ENCODE peak calls at places on chromosomes 1 and 21, in nine cellular contexts. One of them, this sample, is unnamed.

GRCh38 chr1:8116892-8117262 is 90.8 kb upstream of the ERRFI1 start:
- DNase-seq in dorsolateral prefrontal cortex: no peak
- DNase-seq in PC-9: no peak
- DNase-seq in ovary: peak; percentile 74
- DNase-seq in Peyer's patch: no peak
- DNase-seq in mammary epithelial cell: no peak
- DNase-seq in A673: no peak
- DNase-seq in right lobe of liver: peak; percentile 85
- DNase-seq in sigmoid colon: peak; percentile 92
- DNase-seq in this sample: peak; percentile 88

GRCh38 chr1:182802006-182802798 is 12.6 kb downstream of the NPL start:
- DNase-seq in sigmoid colon: no peak
- DNase-seq in ovary: no peak
- DNase-seq in mammary epithelial cell: peak; percentile 78
- DNase-seq in right lobe of liver: no peak
- DNase-seq in A673: no peak
- DNase-seq in dorsolateral prefrontal cortex: no peak
- DNase-seq in PC-9: no peak
- DNase-seq in Peyer's patch: no peak
- DNase-seq in this sample: no peak

GRCh38 chr1:230801441-230801840 is 54.3 kb downstream of the CAPN9 start:
- DNase-seq in dorsolateral prefrontal cortex: no peak
- DNase-seq in A673: no peak
- DNase-seq in ovary: no peak
- DNase-seq in sigmoid colon: no peak
- DNase-seq in mammary epithelial cell: no peak
- DNase-seq in Peyer's patch: no peak
- DNase-seq in right lobe of liver: no peak
- DNase-seq in PC-9: no peak
- DNase-seq in this sample: peak; percentile 33

GRCh38 chr1:205648212-205648910 is 16.6 kb upstream of the ELK4 start:
- DNase-seq in ovary: no peak
- DNase-seq in dorsolateral prefrontal cortex: no peak
- DNase-seq in A673: no peak
- DNase-seq in right lobe of liver: no peak
- DNase-seq in Peyer's patch: no peak
- DNase-seq in PC-9: no peak
- DNase-seq in mammary epithelial cell: no peak
- DNase-seq in sigmoid colon: no peak
- DNase-seq in this sample: no peak

GRCh38 chr21:45969921-45970673 is 11.5 kb upstream of the COL6A1 start:
- DNase-seq in A673: no peak
- DNase-seq in mammary epithelial cell: no peak
- DNase-seq in Peyer's patch: no peak
- DNase-seq in sigmoid colon: peak; percentile 55
- DNase-seq in dorsolateral prefrontal cortex: no peak
- DNase-seq in right lobe of liver: no peak
- DNase-seq in PC-9: no peak
- DNase-seq in ovary: peak; percentile 29
- DNase-seq in this sample: peak; percentile 76

GRCh38 chr21:39057121-39057520 is 126.1 kb downstream of the PSMG1 start:
- DNase-seq in PC-9: no peak
- DNase-seq in dorsolateral prefrontal cortex: no peak
- DNase-seq in ovary: no peak
- DNase-seq in mammary epithelial cell: no peak
- DNase-seq in A673: no peak
- DNase-seq in right lobe of liver: no peak
- DNase-seq in Peyer's patch: no peak
- DNase-seq in sigmoid colon: no peak
- DNase-seq in this sample: no peak

GRCh38 chr1:22773981-22774471 is 63.4 kb downstream of the EPHB2 start:
- DNase-seq in sigmoid colon: peak; percentile 86
- DNase-seq in PC-9: no peak
- DNase-seq in A673: peak; percentile 21
- DNase-seq in dorsolateral prefrontal cortex: no peak
- DNase-seq in mammary epithelial cell: no peak
- DNase-seq in ovary: peak; percentile 81
- DNase-seq in Peyer's patch: no peak
- DNase-seq in right lobe of liver: no peak
- DNase-seq in this sample: peak; percentile 79

GRCh38 chr1:64744492-64745180 is at the start of gene RAVER2:
- DNase-seq in sigmoid colon: peak; percentile 87
- DNase-seq in PC-9: peak; percentile 90
- DNase-seq in mammary epithelial cell: peak; percentile 71
- DNase-seq in A673: peak; percentile 91
- DNase-seq in dorsolateral prefrontal cortex: peak; percentile 57
- DNase-seq in right lobe of liver: peak; percentile 70
- DNase-seq in ovary: peak; percentile 79
- DNase-seq in Peyer's patch: peak; percentile 88
- DNase-seq in this sample: peak; percentile 79

GRCh38 chr1:230760360-230760827 is 13.2 kb downstream of the CAPN9 start:
- DNase-seq in dorsolateral prefrontal cortex: no peak
- DNase-seq in sigmoid colon: no peak
- DNase-seq in A673: no peak
- DNase-seq in PC-9: no peak
- DNase-seq in mammary epithelial cell: no peak
- DNase-seq in right lobe of liver: no peak
- DNase-seq in Peyer's patch: no peak
- DNase-seq in ovary: no peak
- DNase-seq in this sample: no peak

GRCh38 chr21:37574751-37575150 is 208.2 kb downstream of the DYRK1A start:
- DNase-seq in PC-9: no peak
- DNase-seq in A673: no peak
- DNase-seq in Peyer's patch: no peak
- DNase-seq in sigmoid colon: peak; percentile 44
- DNase-seq in mammary epithelial cell: no peak
- DNase-seq in ovary: no peak
- DNase-seq in dorsolateral prefrontal cortex: no peak
- DNase-seq in right lobe of liver: no peak
- DNase-seq in this sample: peak; percentile 70

GRCh38 chr1:154478639-154479038 is 23.4 kb upstream of the TDRD10 start:
- DNase-seq in mammary epithelial cell: peak; percentile 32
- DNase-seq in sigmoid colon: no peak
- DNase-seq in A673: peak; percentile 52
- DNase-seq in ovary: no peak
- DNase-seq in dorsolateral prefrontal cortex: no peak
- DNase-seq in right lobe of liver: no peak
- DNase-seq in Peyer's patch: no peak
- DNase-seq in PC-9: peak; percentile 18
- DNase-seq in this sample: no peak

GRCh38 chr1:224096773-224097172 is 17.1 kb upstream of the FBXO28 start:
- DNase-seq in dorsolateral prefrontal cortex: no peak
- DNase-seq in sigmoid colon: no peak
- DNase-seq in A673: no peak
- DNase-seq in right lobe of liver: no peak
- DNase-seq in Peyer's patch: no peak
- DNase-seq in PC-9: no peak
- DNase-seq in mammary epithelial cell: no peak
- DNase-seq in ovary: no peak
- DNase-seq in this sample: no peak

GRCh38 chr1:239843556-239843955 is 248.1 kb upstream of the FMN2 start:
- DNase-seq in ovary: no peak
- DNase-seq in right lobe of liver: no peak
- DNase-seq in Peyer's patch: no peak
- DNase-seq in PC-9: no peak
- DNase-seq in dorsolateral prefrontal cortex: no peak
- DNase-seq in sigmoid colon: no peak
- DNase-seq in mammary epithelial cell: no peak
- DNase-seq in A673: no peak
- DNase-seq in this sample: no peak

GRCh38 chr1:45803299-45803780 is at the start of gene MAST2:
- DNase-seq in dorsolateral prefrontal cortex: peak; percentile 85
- DNase-seq in Peyer's patch: peak; percentile 94
- DNase-seq in PC-9: peak; percentile 95
- DNase-seq in right lobe of liver: peak; percentile 92
- DNase-seq in A673: peak; percentile 94
- DNase-seq in ovary: peak; percentile 89
- DNase-seq in sigmoid colon: peak; percentile 94
- DNase-seq in mammary epithelial cell: peak; percentile 85
- DNase-seq in this sample: peak; percentile 87

GRCh38 chr1:28045777-28046176 is 42.6 kb downstream of the EYA3 start:
- DNase-seq in Peyer's patch: no peak
- DNase-seq in A673: no peak
- DNase-seq in PC-9: no peak
- DNase-seq in right lobe of liver: no peak
- DNase-seq in mammary epithelial cell: peak; percentile 20
- DNase-seq in ovary: no peak
- DNase-seq in dorsolateral prefrontal cortex: no peak
- DNase-seq in sigmoid colon: no peak
- DNase-seq in this sample: no peak

GRCh38 chr1:183630748-183631147 is 4.8 kb downstream of the ARPC5 start:
- DNase-seq in right lobe of liver: no peak
- DNase-seq in dorsolateral prefrontal cortex: no peak
- DNase-seq in Peyer's patch: no peak
- DNase-seq in PC-9: no peak
- DNase-seq in mammary epithelial cell: no peak
- DNase-seq in sigmoid colon: no peak
- DNase-seq in ovary: no peak
- DNase-seq in A673: no peak
- DNase-seq in this sample: no peak

GRCh38 chr1:162756523-162756922 is 34.0 kb upstream of the HSD17B7 start:
- DNase-seq in right lobe of liver: no peak
- DNase-seq in ovary: no peak
- DNase-seq in PC-9: no peak
- DNase-seq in A673: peak; percentile 35
- DNase-seq in Peyer's patch: no peak
- DNase-seq in mammary epithelial cell: peak; percentile 46
- DNase-seq in sigmoid colon: no peak
- DNase-seq in dorsolateral prefrontal cortex: no peak
- DNase-seq in this sample: no peak
- TF ChIP-seq CTCF in right lobe of liver: no peak
- TF ChIP-seq CTCF in ovary: no peak
- TF ChIP-seq CTCF in PC-9: no peak
- TF ChIP-seq CTCF in A673: peak; percentile 16
- TF ChIP-seq CTCF in Peyer's patch: no peak
- TF ChIP-seq CTCF in mammary epithelial cell: peak; percentile 34
- TF ChIP-seq CTCF in sigmoid colon: no peak
- TF ChIP-seq CTCF in dorsolateral prefrontal cortex: no peak
- TF ChIP-seq CTCF in this sample: no peak

GRCh38 chr1:23913212-23913880 is at the start of gene CNR2:
- DNase-seq in dorsolateral prefrontal cortex: no peak
- DNase-seq in A673: no peak
- DNase-seq in right lobe of liver: no peak
- DNase-seq in sigmoid colon: no peak
- DNase-seq in ovary: no peak
- DNase-seq in mammary epithelial cell: no peak
- DNase-seq in PC-9: no peak
- DNase-seq in Peyer's patch: no peak
- DNase-seq in this sample: no peak
- H3K4me3 ChIP-seq in dorsolateral prefrontal cortex: no peak within 1 kb of the TSS
- H3K4me3 ChIP-seq in A673: no peak within 1 kb of the TSS
- H3K4me3 ChIP-seq in right lobe of liver: no peak within 1 kb of the TSS
- H3K4me3 ChIP-seq in sigmoid colon: no peak within 1 kb of the TSS
- H3K4me3 ChIP-seq in ovary: no peak within 1 kb of the TSS
- H3K4me3 ChIP-seq in mammary epithelial cell: no peak within 1 kb of the TSS
- H3K4me3 ChIP-seq in PC-9: no peak within 1 kb of the TSS
- H3K4me3 ChIP-seq in Peyer's patch: no peak within 1 kb of the TSS
- H3K4me3 ChIP-seq in this sample: no peak within 1 kb of the TSS

GRCh38 chr1:203563291-203563690 is 63.3 kb upstream of the ATP2B4 start:
- DNase-seq in Peyer's patch: no peak
- DNase-seq in sigmoid colon: no peak
- DNase-seq in A673: no peak
- DNase-seq in mammary epithelial cell: no peak
- DNase-seq in PC-9: no peak
- DNase-seq in right lobe of liver: no peak
- DNase-seq in ovary: no peak
- DNase-seq in dorsolateral prefrontal cortex: no peak
- DNase-seq in this sample: no peak

GRCh38 chr1:203557958-203558760 is 64.2 kb downstream of the OPTC start:
- DNase-seq in dorsolateral prefrontal cortex: peak; percentile 23
- DNase-seq in sigmoid colon: peak; percentile 91
- DNase-seq in Peyer's patch: no peak
- DNase-seq in ovary: peak; percentile 36
- DNase-seq in right lobe of liver: no peak
- DNase-seq in mammary epithelial cell: peak; percentile 97
- DNase-seq in PC-9: peak; percentile 59
- DNase-seq in A673: no peak
- DNase-seq in this sample: peak; percentile 91

GRCh38 chr1:203557390-203557789 is 63.4 kb downstream of the OPTC start:
- DNase-seq in right lobe of liver: no peak
- DNase-seq in Peyer's patch: no peak
- DNase-seq in PC-9: peak; percentile 35
- DNase-seq in sigmoid colon: peak; percentile 86
- DNase-seq in ovary: peak; percentile 44
- DNase-seq in mammary epithelial cell: peak; percentile 35
- DNase-seq in dorsolateral prefrontal cortex: peak; percentile 30
- DNase-seq in A673: no peak
- DNase-seq in this sample: peak; percentile 89

GRCh38 chr1:203556047-203556851 is 62.3 kb downstream of the OPTC start:
- DNase-seq in right lobe of liver: no peak
- DNase-seq in sigmoid colon: peak; percentile 91
- DNase-seq in dorsolateral prefrontal cortex: no peak
- DNase-seq in PC-9: no peak
- DNase-seq in A673: no peak
- DNase-seq in Peyer's patch: no peak
- DNase-seq in ovary: peak; percentile 55
- DNase-seq in mammary epithelial cell: no peak
- DNase-seq in this sample: peak; percentile 87

GRCh38 chr1:203559523-203559922 is 65.6 kb downstream of the OPTC start:
- DNase-seq in right lobe of liver: no peak
- DNase-seq in ovary: peak; percentile 28
- DNase-seq in mammary epithelial cell: peak; percentile 34
- DNase-seq in A673: no peak
- DNase-seq in dorsolateral prefrontal cortex: no peak
- DNase-seq in Peyer's patch: no peak
- DNase-seq in sigmoid colon: no peak
- DNase-seq in PC-9: no peak
- DNase-seq in this sample: no peak
- H3K27ac ChIP-seq in right lobe of liver: no peak overlapping the region
- H3K27ac ChIP-seq in ovary: no peak overlapping the region
- H3K27ac ChIP-seq in mammary epithelial cell: no peak overlapping the region
- H3K27ac ChIP-seq in A673: no peak overlapping the region
- H3K27ac ChIP-seq in dorsolateral prefrontal cortex: no peak overlapping the region
- H3K27ac ChIP-seq in Peyer's patch: no peak overlapping the region
- H3K27ac ChIP-seq in sigmoid colon: peak overlapping the region; percentile 89
- H3K27ac ChIP-seq in PC-9: peak overlapping the region; percentile 76
- H3K27ac ChIP-seq in this sample: peak overlapping the region; percentile 75

DNA sequence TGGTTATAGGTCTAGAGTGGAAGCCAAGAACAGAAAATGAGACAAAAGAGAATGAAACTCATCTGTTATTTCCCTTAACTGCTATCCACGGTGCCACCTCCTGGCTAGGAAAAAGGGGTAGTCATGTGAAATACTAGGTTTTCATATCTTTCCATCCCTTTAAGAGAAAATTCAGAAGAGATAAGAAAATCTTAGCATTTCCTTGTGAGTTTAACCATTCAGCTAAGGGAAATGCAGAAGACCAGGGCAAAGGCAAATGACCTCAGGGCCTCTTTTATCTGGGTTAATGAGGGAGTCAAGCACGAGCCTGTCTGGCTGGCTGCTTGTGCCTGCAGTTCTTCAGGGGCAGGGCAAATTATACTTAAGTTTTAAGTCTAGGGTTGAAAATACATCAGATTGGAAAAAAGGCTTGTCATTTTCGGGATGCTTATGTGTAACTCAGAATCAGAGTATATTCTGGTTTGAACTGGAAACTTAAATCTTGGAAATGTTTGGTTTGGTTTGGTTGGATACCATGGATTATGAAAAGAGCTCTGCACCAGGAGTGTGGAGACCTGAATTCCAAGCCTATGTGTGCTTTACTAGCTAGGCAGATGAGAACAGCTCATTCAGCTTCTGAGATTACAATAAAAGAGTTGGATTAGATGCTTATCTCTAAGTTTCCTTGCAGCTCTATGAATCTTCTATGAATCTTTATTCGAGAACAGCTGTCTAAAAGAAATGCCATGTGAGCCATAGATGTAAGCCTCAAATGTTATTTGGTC is 19.9 kb downstream of the NIBAN1 start:
- DNase-seq in dorsolateral prefrontal cortex: no peak
- DNase-seq in mammary epithelial cell: peak; percentile 54
- DNase-seq in PC-9: peak; percentile 12
- DNase-seq in right lobe of liver: no peak
- DNase-seq in Peyer's patch: no peak
- DNase-seq in ovary: no peak
- DNase-seq in sigmoid colon: no peak
- DNase-seq in A673: no peak
- DNase-seq in this sample: no peak
- TF ChIP-seq CTCF in dorsolateral prefrontal cortex: no peak
- TF ChIP-seq CTCF in mammary epithelial cell: no peak
- TF ChIP-seq CTCF in PC-9: no peak
- TF ChIP-seq CTCF in right lobe of liver: no peak
- TF ChIP-seq CTCF in Peyer's patch: no peak
- TF ChIP-seq CTCF in ovary: no peak
- TF ChIP-seq CTCF in sigmoid colon: no peak
- TF ChIP-seq CTCF in A673: peak; percentile 42
- TF ChIP-seq CTCF in this sample: no peak

This sample was measured in coronary artery.